ENCODE peak calls at places on chromosomes 12 and 14, in five cellular contexts. C, Y, U, E and L are unnamed samples.

GRCh38 chr14:94989946-94990345 is 167.4 kb downstream of the DICER1 start:
- DNase-seq in C (no peak), Y (no peak), U (no peak), E (no peak), L (no peak)

GRCh38 chr14:64225156-64225757 is 68.9 kb downstream of the ESR2 start:
- DNase-seq in C (no peak), Y (no peak), U (no peak), E (no peak), L (no peak)

GRCh38 chr12:64670856-64671639 is 60.8 kb downstream of the RASSF3 start:
- DNase-seq in C (no peak), Y (no peak), U (no peak), E (no peak), L (no peak)

GRCh38 chr12:195191-195590 is 18.8 kb downstream of the SLC6A12 start:
- DNase-seq in C (no peak), Y (no peak), U (no peak), E (no peak), L (no peak)

GRCh38 chr12:58967551-58967950 is 47.2 kb upstream of the LRIG3 start:
- DNase-seq in C (no peak), Y (no peak), U (no peak), E (no peak), L (no peak)

GRCh38 chr14:104803280-104803915 is 2.5 kb downstream of the ZBTB42 start:
- DNase-seq in C (no peak), Y (no peak), U (no peak), E (no peak), L (no peak)

GRCh38 chr14:61866932-61867920 is 105.0 kb downstream of the SNAPC1 start:
- DNase-seq in C (no peak), Y (no peak), U (no peak), E (peak), L (no peak)

GRCh38 chr14:73058923-73059311 is 583 bp downstream of the RBM25 start:
- DNase-seq in C (peak), Y (peak), U (no peak), E (no peak), L (peak)

GRCh38 chr12:128971802-128972201 is 118.5 kb downstream of the GLT1D1 start:
- DNase-seq in C (no peak), Y (no peak), U (no peak), E (no peak), L (peak)

GRCh38 chr12:153080-153746 is 60.7 kb downstream of the SLC6A12 start:
- DNase-seq in C (peak), Y (peak), U (peak), E (no peak), L (peak)

GRCh38 chr14:77059276-77059934 is 30.9 kb upstream of the IRF2BPL start:
- DNase-seq in C (peak), Y (peak), U (peak), E (no peak), L (peak)
- H3K27ac ChIP-seq in C (peak), Y (no peak), U (no peak), E (no peak), L (no peak)

DNA sequence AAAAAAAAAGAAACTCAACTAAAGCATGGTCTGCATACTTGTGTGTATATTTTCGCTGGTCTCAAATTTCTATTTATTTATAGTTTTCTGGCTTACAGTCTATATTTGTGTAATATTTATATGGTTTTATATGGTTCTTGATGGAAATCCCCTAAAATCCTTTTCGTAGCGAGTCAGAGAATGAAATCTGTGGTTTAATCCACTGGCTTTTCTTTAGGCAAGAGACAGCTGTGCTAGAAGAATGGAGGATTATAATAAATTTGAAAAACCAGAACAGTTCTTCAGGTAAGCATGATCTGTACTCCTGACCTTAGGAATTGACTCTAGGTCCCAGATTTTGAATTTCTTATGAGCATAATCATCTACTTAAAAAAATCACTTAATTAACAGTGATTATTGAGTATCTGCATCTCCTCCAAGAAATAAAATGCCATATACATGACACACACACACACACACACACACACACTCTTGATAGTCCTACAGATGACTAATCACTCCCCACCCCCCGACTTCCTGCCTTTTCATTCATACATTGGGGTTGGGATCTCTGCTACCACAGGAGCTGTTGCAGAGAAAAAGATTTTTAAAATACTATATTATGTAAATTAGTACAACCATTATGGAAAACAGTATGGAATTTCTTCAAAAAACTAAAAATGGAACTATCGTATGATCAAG is 113.4 kb downstream of the CRADD start:
- DNase-seq in C (peak), Y (no peak), U (peak), E (no peak), L (peak)
- TF ChIP-seq JUNB in C (peak), Y (no peak), U (no peak), E (no peak), L (no peak)

GRCh38 chr14:45212231-45212630 is 40.8 kb downstream of the MIS18BP1 start:
- DNase-seq in C (no peak), Y (no peak), U (no peak), E (no peak), L (peak)

DNA sequence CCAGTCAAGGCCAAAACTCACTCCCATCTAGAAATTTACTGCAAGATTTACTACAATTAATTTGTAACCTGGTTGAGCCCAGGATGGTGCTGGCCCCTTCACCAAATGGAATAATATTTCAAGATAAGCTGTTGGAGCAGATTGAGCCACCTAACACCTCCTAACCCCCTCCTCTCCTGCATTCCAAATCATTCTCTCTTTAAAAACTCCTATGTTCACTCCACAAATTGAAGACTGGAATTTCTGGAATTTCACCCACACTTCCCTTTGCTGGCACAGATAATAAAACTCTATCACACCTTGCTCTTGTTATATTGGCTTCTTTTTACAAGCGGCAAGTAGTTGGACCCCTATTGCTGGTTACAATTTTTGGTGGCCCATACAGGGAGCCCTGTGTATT is 41.7 kb downstream of the MIS18BP1 start:
- DNase-seq in C (no peak), Y (no peak), U (no peak), E (no peak), L (no peak)
- H3K27ac ChIP-seq in C (no peak), Y (no peak), U (no peak), E (no peak), L (peak)

DNA sequence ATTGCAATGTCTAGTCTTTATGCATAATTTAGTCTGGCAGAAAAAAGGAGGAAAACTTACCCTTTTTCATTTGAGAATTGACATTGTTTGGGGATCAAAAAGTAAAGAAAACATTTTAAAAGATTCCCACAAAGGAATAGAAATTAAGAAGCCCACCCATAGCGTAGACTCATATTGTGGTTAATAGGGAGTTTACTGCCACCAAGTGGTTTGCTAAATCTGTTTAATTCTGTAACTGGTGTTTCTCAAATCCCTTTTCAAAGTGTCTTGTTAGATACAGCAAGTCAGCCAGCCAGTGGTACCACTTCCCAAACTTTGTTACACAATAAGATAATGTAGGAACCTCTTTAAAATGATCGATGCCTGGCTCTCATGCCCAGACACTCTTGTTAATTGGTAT is 180.3 kb downstream of the IPO8 start:
- DNase-seq in C (no peak), Y (peak), U (no peak), E (no peak), L (peak)
- TF ChIP-seq JUNB in C (no peak), Y (no peak), U (no peak), E (no peak), L (no peak)

DNA sequence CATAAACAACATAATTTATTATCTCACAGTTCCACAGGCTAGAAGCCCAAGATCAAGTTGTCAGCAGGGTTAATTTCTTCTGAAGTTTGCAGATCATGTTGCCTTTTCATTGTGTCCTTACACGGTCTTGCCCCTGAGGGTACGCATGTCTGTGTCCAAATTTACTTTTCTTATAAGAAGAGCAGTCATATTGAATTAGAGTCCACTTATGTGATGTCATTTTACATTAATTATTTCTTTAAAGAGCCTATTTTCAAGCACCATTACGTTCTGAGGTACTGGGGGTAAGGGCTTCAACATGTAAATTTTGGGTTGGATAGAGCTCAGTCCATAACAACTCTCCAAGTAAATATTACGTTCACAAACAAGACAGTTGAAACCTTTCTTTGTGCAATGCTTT is 236.6 kb upstream of the OR4E1 start:
- DNase-seq in C (no peak), Y (no peak), U (no peak), E (no peak), L (no peak)
- H3K27ac ChIP-seq in C (no peak), Y (no peak), U (no peak), E (no peak), L (no peak)